ENCODE peak calls at places on chromosome X, in nine cellular contexts. V is GM12878, S is A549, D is HepG2, I is WTC11, P is SK-N-SH, L is HCT116, H is K562, K is endothelial cell of umbilical vein. E is an unnamed sample.

GRCh38 chrX:85052207-85052606 is 48.5 kb downstream of the APOOL start:
- DNase-seq in V (no peak), S (no peak), D (no peak), I (no peak), P (no peak), L (no peak), H (no peak), K (peak; percentile 0), E (no peak)

GRCh38 chrX:43958529-43958928 is 14.7 kb downstream of the NDP start:
- DNase-seq in V (peak; percentile 13), S (peak; percentile 85), D (peak; percentile 72), I (no peak), P (peak; percentile 64), L (peak; percentile 81), H (peak; percentile 39), K (peak; percentile 77), E (peak; percentile 80)

GRCh38 chrX:132488092-132488749 is 617 bp downstream of the MBNL3 start:
- DNase-seq in V (no peak), S (no peak), D (no peak), I (no peak), P (no peak), L (no peak), H (no peak), K (peak; percentile 37), E (peak; percentile 79)

GRCh38 chrX:31609130-31609529 is 537.3 kb upstream of the FTHL17 start:
- DNase-seq in V (no peak), S (peak; percentile 6), D (no peak), I (no peak), P (no peak), L (no peak), H (no peak), K (peak; percentile 12), E (peak; percentile 14)

GRCh38 chrX:150163956-150164726 is 199.0 kb upstream of the MAMLD1 start:
- DNase-seq in V (no peak), S (no peak), D (no peak), I (no peak), P (no peak), L (no peak), H (no peak), K (no peak), E (no peak)

GRCh38 chrX:3268804-3269203 is 77.6 kb downstream of the MXRA5 start:
- DNase-seq in V (no peak), S (no peak), D (no peak), I (no peak), P (no peak), L (no peak), H (no peak), K (peak; percentile 3), E (no peak)

GRCh38 chrX:3697701-3698279 is 15.7 kb downstream of the PRKX start:
- DNase-seq in V (no peak), S (no peak), D (no peak), I (no peak), P (no peak), L (no peak), H (no peak), K (peak; percentile 59), E (no peak)

GRCh38 chrX:9688833-9689232 is 76.8 kb downstream of the GPR143 start:
- DNase-seq in V (no peak), S (no peak), D (no peak), I (no peak), P (no peak), L (no peak), H (no peak), K (no peak), E (no peak)

GRCh38 chrX:10395179-10395578 is 225.2 kb downstream of the MID1 start:
- DNase-seq in V (no peak), S (no peak), D (no peak), I (no peak), P (no peak), L (no peak), H (no peak), K (no peak), E (peak; percentile 73)

GRCh38 chrX:110965409-110965808 is 130.6 kb upstream of the PAK3 start:
- DNase-seq in V (no peak), S (no peak), D (no peak), I (no peak), P (no peak), L (no peak), H (no peak), K (no peak), E (peak; percentile 18)

GRCh38 chrX:33161829-33162228 is 49.5 kb downstream of the DMD start:
- DNase-seq in V (no peak), S (no peak), D (no peak), I (no peak), P (no peak), L (no peak), H (no peak), K (no peak), E (no peak)

GRCh38 chrX:103063191-103063845 is 653 bp downstream of the BEX1 start:
- DNase-seq in V (no peak), S (no peak), D (peak; percentile 9), I (peak; percentile 43), P (peak; percentile 78), L (no peak), H (peak; percentile 14), K (peak; percentile 28), E (no peak)

GRCh38 chrX:129493643-129494042 is 29.6 kb downstream of the SMARCA1 start:
- DNase-seq in V (no peak), S (no peak), D (no peak), I (no peak), P (no peak), L (no peak), H (no peak), K (peak; percentile 37), E (no peak)

GRCh38 chrX:13965531-13965930 is 64.2 kb downstream of the GEMIN8 start:
- DNase-seq in V (no peak), S (no peak), D (no peak), I (peak; percentile 10), P (no peak), L (no peak), H (no peak), K (no peak), E (no peak)

GRCh38 chrX:120244735-120245498 is 5.7 kb upstream of the ZBTB33 start:
- DNase-seq in V (no peak), S (peak; percentile 91), D (peak; percentile 71), I (peak; percentile 67), P (peak; percentile 54), L (peak; percentile 77), H (peak; percentile 69), K (peak; percentile 73), E (peak; percentile 80)

GRCh38 chrX:111394581-111394980 is 17.4 kb downstream of the DCX start:
- DNase-seq in V (no peak), S (no peak), D (no peak), I (no peak), P (no peak), L (no peak), H (no peak), K (no peak), E (no peak)

GRCh38 chrX:40244980-40245379 is 147.2 kb upstream of the BCOR start:
- DNase-seq in V (no peak), S (no peak), D (no peak), I (no peak), P (peak; percentile 68), L (no peak), H (no peak), K (peak; percentile 77), E (no peak)

GRCh38 chrX:11367609-11368430 is 74.6 kb downstream of the AMELX start:
- DNase-seq in V (no peak), S (no peak), D (no peak), I (no peak), P (no peak), L (no peak), H (peak; percentile 63), K (peak; percentile 55), E (peak; percentile 4)

GRCh38 chrX:21374163-21374993 is at the start of gene CNKSR2:
- DNase-seq in V (no peak), S (peak; percentile 78), D (no peak), I (peak; percentile 78), P (peak; percentile 87), L (no peak), H (no peak), K (peak; percentile 5), E (peak; percentile 2)

DNA sequence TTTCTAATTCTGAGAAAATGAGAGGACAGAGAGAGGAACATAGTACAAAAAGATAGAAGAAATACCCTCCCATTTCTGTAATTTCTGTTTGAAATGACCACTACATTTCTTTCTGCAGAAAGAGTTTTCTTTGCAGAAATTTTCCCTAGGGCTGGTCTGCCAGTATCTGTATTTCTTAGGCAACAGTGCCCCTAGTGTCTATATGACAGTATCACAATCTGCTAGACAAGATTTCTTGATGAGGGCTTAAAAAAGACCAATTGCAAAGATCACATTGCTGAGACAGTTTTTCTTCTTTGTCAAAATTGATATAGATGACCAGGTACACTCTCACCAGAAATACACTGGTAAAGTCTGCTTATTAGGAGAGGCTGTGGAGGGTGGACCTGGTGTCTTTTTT is 81.0 kb upstream of the ZDHHC15 start:
- DNase-seq in V (no peak), S (peak; percentile 36), D (peak; percentile 7), I (no peak), P (peak; percentile 42), L (no peak), H (peak; percentile 24), K (peak; percentile 4), E (peak; percentile 29)
- TF ChIP-seq CTCF in V (peak; percentile 51), S (peak; percentile 39), D (peak; percentile 36), I (peak; percentile 47), P (peak; percentile 72), L (peak; percentile 17), H (no peak), K (peak; percentile 26), E (peak; percentile 30)

GRCh38 chrX:115573172-115573571 is 12.2 kb downstream of the PLS3 start:
- DNase-seq in V (no peak), S (no peak), D (no peak), I (no peak), P (no peak), L (no peak), H (no peak), K (no peak), E (no peak)
- TF ChIP-seq MAX in V (no peak), S (no peak), D (no peak), I (no peak), P (no peak), L (no peak), H (no peak), K (no peak), E (no peak)

GRCh38 chrX:119174900-119175299 is 47.3 kb upstream of the KIAA1210 start:
- DNase-seq in V (no peak), S (no peak), D (no peak), I (no peak), P (no peak), L (no peak), H (no peak), K (no peak), E (no peak)
- TF ChIP-seq CTCF in V (no peak), S (no peak), D (no peak), I (no peak), P (no peak), L (no peak), H (no peak), K (no peak), E (no peak)

GRCh38 chrX:145729635-145730034 is 88.0 kb upstream of the SLITRK2 start:
- DNase-seq in V (no peak), S (no peak), D (no peak), I (no peak), P (no peak), L (no peak), H (no peak), K (no peak), E (no peak)
- TF ChIP-seq MAX in V (no peak), S (no peak), D (no peak), I (no peak), P (no peak), L (no peak), H (no peak), K (no peak), E (no peak)

E was measured in NB4.